ENCODE peak calls at places on chromosome 1, in four cellular contexts. F, K, B and A are unnamed samples.

GRCh38 chr1:93672069-93672468 is 9.6 kb downstream of the BCAR3 start:
- DNase-seq in F (peak; percentile 89), K (no peak), B (peak; percentile 93), A (no peak)

GRCh38 chr1:237953238-237953637 is 62.5 kb upstream of the ZP4 start:
- DNase-seq in B (no peak), F (no peak), K (no peak), A (no peak)

GRCh38 chr1:117388328-117388727 is 21.1 kb downstream of the MAN1A2 start:
- DNase-seq in F (no peak), B (no peak), K (no peak), A (no peak)

GRCh38 chr1:210535796-210536195 is 207.1 kb downstream of the HHAT start:
- DNase-seq in B (no peak), K (no peak), F (no peak), A (no peak)

GRCh38 chr1:43573066-43573799 is 42.5 kb downstream of the PTPRF start:
- DNase-seq in F (no peak), K (no peak), B (no peak), A (peak; percentile 79)

GRCh38 chr1:30377230-30378022 is 346.0 kb downstream of the MATN1 start:
- DNase-seq in K (no peak), F (peak; percentile 56), B (no peak), A (no peak)

GRCh38 chr1:44820945-44821715 is 12.8 kb downstream of the BTBD19 start:
- DNase-seq in F (no peak), K (no peak), B (no peak), A (no peak)

GRCh38 chr1:181159451-181160151 is 71.1 kb downstream of the IER5 start:
- DNase-seq in F (no peak), B (peak; percentile 55), K (peak; percentile 83), A (no peak)

GRCh38 chr1:231053493-231054162 is 13.6 kb upstream of the FAM89A start:
- DNase-seq in B (peak; percentile 77), F (no peak), K (peak; percentile 76), A (peak; percentile 94)
- H3K4me3 ChIP-seq in B (no peak overlapping the region), F (no peak overlapping the region), K (peak overlapping the region; percentile 50), A (no peak overlapping the region)

DNA sequence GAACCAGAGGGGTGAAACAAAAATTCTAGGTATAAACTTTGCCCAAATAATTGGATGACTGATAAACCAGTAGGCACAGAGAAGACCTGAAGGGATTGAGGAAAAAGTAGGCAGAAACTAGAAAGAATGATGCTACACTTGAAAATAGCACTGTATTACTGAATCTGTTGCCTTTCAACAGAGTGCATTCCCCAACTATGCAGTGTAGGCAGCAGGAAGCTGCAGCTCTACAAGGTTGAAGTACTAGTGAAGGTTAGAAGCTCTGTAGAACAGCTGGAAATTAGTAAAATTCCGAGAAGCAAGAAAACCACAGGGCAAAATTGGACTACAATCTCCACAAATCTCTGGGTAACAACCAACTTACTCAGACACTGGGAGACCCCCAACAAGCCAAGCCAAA is 27.4 kb downstream of the ZNF644 start:
- DNase-seq in B (no peak), K (no peak), F (no peak), A (no peak)
- TF ChIP-seq CTCF in B (no peak), K (no peak), F (no peak), A (no peak)

DNA sequence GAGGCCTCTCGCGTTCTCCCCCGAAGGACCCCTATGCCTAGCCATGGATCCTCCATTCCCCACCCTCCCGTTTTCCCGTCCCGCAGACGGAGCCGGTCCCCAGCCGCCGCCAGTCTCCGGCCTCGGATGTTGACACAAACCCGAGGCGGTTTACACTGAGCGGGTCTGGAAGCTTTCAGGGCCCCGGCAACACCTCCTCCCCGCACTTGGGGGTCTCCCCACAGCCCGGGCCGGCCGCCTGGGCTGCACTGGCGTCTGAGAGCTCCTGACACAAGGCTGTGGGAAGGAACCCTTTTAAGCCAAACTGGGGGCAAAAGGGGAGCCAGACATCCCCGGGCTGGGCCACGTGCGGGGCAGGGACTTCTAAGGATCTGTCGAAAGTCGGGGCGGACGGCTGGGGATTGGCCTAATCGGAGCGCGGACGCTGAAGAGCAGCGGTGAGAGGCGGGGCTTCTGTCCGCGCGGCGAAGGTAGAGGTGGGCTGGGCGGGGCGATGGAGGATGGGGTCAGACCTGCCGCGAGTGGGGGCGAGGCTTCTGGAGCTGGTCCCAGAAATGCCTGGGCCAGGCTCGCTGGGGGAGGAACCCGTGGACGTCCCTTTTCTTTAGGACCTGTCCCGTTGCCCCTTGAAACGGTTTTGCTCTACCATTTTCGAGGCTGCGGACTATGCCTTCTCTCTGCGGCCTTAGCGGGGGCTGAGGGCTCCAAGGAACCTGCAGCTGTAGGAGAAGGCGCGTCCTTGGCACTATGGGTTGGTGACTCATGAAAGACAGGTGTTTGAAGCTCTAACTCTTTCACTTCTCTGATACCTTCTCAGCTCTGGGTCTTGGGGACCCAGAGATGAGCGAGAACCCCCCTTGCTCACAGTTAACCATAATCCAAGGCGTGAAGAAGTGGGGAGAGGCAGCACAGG is 1.2 kb upstream of the HPCAL4 start:
- DNase-seq in B (no peak), F (no peak), K (no peak), A (no peak)
- H3K4me3 ChIP-seq in B (no peak overlapping the region), F (no peak overlapping the region), K (no peak overlapping the region), A (no peak overlapping the region)

GRCh38 chr1:156889802-156890585 is 3.5 kb upstream of the PEAR1 start:
- DNase-seq in F (peak; percentile 93), K (peak; percentile 83), B (peak; percentile 75), A (peak; percentile 68)
- TF ChIP-seq CTCF in F (no peak), K (peak; percentile 97), B (peak; percentile 91), A (peak; percentile 78)

GRCh38 chr1:78607944-78608343 is 12.3 kb upstream of the IFI44L start:
- DNase-seq in K (no peak), B (no peak), F (no peak), A (no peak)

GRCh38 chr1:78603206-78603605 is 17.0 kb upstream of the IFI44L start:
- DNase-seq in K (no peak), F (no peak), B (peak; percentile 7), A (no peak)

GRCh38 chr1:78607334-78607927 is 12.8 kb upstream of the IFI44L start:
- DNase-seq in B (peak; percentile 51), F (no peak), K (peak; percentile 59), A (peak; percentile 23)

GRCh38 chr1:78606274-78606673 is 14.0 kb upstream of the IFI44L start:
- DNase-seq in K (no peak), F (no peak), B (no peak), A (no peak)

GRCh38 chr1:78604643-78605042 is 15.6 kb upstream of the IFI44L start:
- DNase-seq in K (no peak), B (no peak), F (no peak), A (no peak)
- H3K4me3 ChIP-seq in K (no peak overlapping the region), B (no peak overlapping the region), F (no peak overlapping the region), A (no peak overlapping the region)

GRCh38 chr1:1402081-1402900 is 3.2 kb upstream of the CCNL2 start:
- DNase-seq in F (no peak), K (peak; percentile 33), B (peak; percentile 60), A (no peak)
- TF ChIP-seq CTCF in F (no peak), K (peak; percentile 62), B (peak; percentile 68), A (peak; percentile 76)

GRCh38 chr1:41540886-41541591 is 56.6 kb upstream of the EDN2 start:
- DNase-seq in B (peak; percentile 52), K (no peak), F (peak; percentile 45), A (no peak)
- H3K4me3 ChIP-seq in B (no peak overlapping the region), K (no peak overlapping the region), F (no peak overlapping the region), A (no peak overlapping the region)

GRCh38 chr1:114219247-114219872 is 65.7 kb upstream of the SYT6 start:
- DNase-seq in B (peak; percentile 2), K (no peak), F (peak; percentile 25), A (no peak)
- TF ChIP-seq CTCF in B (no peak), K (no peak), F (no peak), A (peak; percentile 36)

DNA sequence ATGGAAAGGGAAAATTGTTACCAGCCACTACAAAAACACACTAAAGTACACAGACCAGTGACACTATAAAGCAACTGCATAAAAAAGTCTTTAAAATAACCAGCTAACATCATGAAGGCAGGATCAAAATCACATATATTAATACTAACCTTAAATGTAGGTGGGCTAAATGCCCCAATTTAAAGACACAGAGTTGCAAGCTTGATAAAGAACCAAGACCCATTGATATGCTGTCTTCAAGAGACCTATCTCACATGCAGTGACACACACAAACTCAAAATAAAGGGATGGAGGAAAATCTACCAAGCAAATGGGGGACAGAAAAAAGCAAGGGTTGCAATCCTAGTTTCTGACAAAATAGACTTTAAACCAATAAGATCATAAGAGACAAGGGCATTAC is 246.3 kb downstream of the SEC16B start:
- DNase-seq in B (no peak), F (no peak), K (no peak), A (no peak)
- H3K4me3 ChIP-seq in B (no peak overlapping the region), F (no peak overlapping the region), K (no peak overlapping the region), A (no peak overlapping the region)